ENCODE peak calls at places on chromosomes 13 and 19, in ten cellular contexts. One of them, this sample, is unnamed.

GRCh38 chr13:29436291-29436690 is 159.2 kb downstream of the SLC7A1 start:
- DNase-seq in neural crest cell: no peak
- DNase-seq in H9: no peak
- DNase-seq in omental fat pad: no peak
- DNase-seq in astrocyte of the spinal cord: peak
- DNase-seq in AG04450: no peak
- DNase-seq in Peyer's patch: no peak
- DNase-seq in stomach: no peak
- DNase-seq in H1: no peak
- DNase-seq in heart right ventricle: no peak
- DNase-seq in this sample: no peak

GRCh38 chr19:13100031-13100588 is 2.5 kb downstream of the LYL1 start:
- DNase-seq in neural crest cell: no peak
- DNase-seq in H9: no peak
- DNase-seq in omental fat pad: no peak
- DNase-seq in astrocyte of the spinal cord: no peak
- DNase-seq in AG04450: no peak
- DNase-seq in Peyer's patch: peak
- DNase-seq in stomach: no peak
- DNase-seq in H1: no peak
- DNase-seq in heart right ventricle: no peak
- DNase-seq in this sample: peak

GRCh38 chr19:16836115-16836905 is 7.1 kb downstream of the SIN3B start:
- DNase-seq in neural crest cell: no peak
- DNase-seq in H9: no peak
- DNase-seq in omental fat pad: no peak
- DNase-seq in astrocyte of the spinal cord: no peak
- DNase-seq in AG04450: no peak
- DNase-seq in Peyer's patch: peak
- DNase-seq in stomach: no peak
- DNase-seq in H1: no peak
- DNase-seq in heart right ventricle: no peak
- DNase-seq in this sample: peak

GRCh38 chr13:111482806-111483620 is 162.6 kb downstream of the TEX29 start:
- DNase-seq in neural crest cell: no peak
- DNase-seq in H9: no peak
- DNase-seq in omental fat pad: no peak
- DNase-seq in astrocyte of the spinal cord: no peak
- DNase-seq in AG04450: no peak
- DNase-seq in Peyer's patch: no peak
- DNase-seq in stomach: peak
- DNase-seq in H1: no peak
- DNase-seq in heart right ventricle: no peak
- DNase-seq in this sample: no peak

GRCh38 chr19:39409886-39410619 is 2.4 kb upstream of the PLEKHG2 start:
- DNase-seq in neural crest cell: no peak
- DNase-seq in H9: no peak
- DNase-seq in omental fat pad: no peak
- DNase-seq in astrocyte of the spinal cord: peak
- DNase-seq in AG04450: no peak
- DNase-seq in Peyer's patch: peak
- DNase-seq in stomach: peak
- DNase-seq in H1: peak
- DNase-seq in heart right ventricle: peak
- DNase-seq in this sample: peak

GRCh38 chr19:4730740-4731171 is 7.1 kb upstream of the DPP9 start:
- DNase-seq in neural crest cell: peak
- DNase-seq in H9: peak
- DNase-seq in omental fat pad: no peak
- DNase-seq in astrocyte of the spinal cord: no peak
- DNase-seq in AG04450: no peak
- DNase-seq in Peyer's patch: peak
- DNase-seq in stomach: no peak
- DNase-seq in H1: peak
- DNase-seq in heart right ventricle: peak
- DNase-seq in this sample: no peak

GRCh38 chr13:48817166-48817802 is 158.4 kb upstream of the FNDC3A start:
- DNase-seq in neural crest cell: no peak
- DNase-seq in H9: no peak
- DNase-seq in omental fat pad: no peak
- DNase-seq in astrocyte of the spinal cord: no peak
- DNase-seq in AG04450: no peak
- DNase-seq in Peyer's patch: no peak
- DNase-seq in stomach: no peak
- DNase-seq in H1: no peak
- DNase-seq in heart right ventricle: no peak
- DNase-seq in this sample: no peak

GRCh38 chr13:99087954-99088491 is 110.2 kb upstream of the DOCK9 start:
- DNase-seq in neural crest cell: no peak
- DNase-seq in H9: peak
- DNase-seq in omental fat pad: no peak
- DNase-seq in astrocyte of the spinal cord: no peak
- DNase-seq in AG04450: no peak
- DNase-seq in Peyer's patch: no peak
- DNase-seq in stomach: no peak
- DNase-seq in H1: no peak
- DNase-seq in heart right ventricle: no peak
- DNase-seq in this sample: no peak

GRCh38 chr19:7861619-7862412 is 12.4 kb downstream of the PRR36 start:
- DNase-seq in neural crest cell: no peak
- DNase-seq in H9: peak
- DNase-seq in omental fat pad: no peak
- DNase-seq in astrocyte of the spinal cord: no peak
- DNase-seq in AG04450: no peak
- DNase-seq in Peyer's patch: no peak
- DNase-seq in stomach: no peak
- DNase-seq in H1: no peak
- DNase-seq in heart right ventricle: no peak
- DNase-seq in this sample: no peak
- TF ChIP-seq CTCF in neural crest cell: peak
- TF ChIP-seq CTCF in H9: peak
- TF ChIP-seq CTCF in omental fat pad: no peak
- TF ChIP-seq CTCF in astrocyte of the spinal cord: peak
- TF ChIP-seq CTCF in AG04450: no peak
- TF ChIP-seq CTCF in Peyer's patch: no peak
- TF ChIP-seq CTCF in stomach: no peak
- TF ChIP-seq CTCF in H1: peak
- TF ChIP-seq CTCF in heart right ventricle: no peak
- TF ChIP-seq CTCF in this sample: no peak

DNA sequence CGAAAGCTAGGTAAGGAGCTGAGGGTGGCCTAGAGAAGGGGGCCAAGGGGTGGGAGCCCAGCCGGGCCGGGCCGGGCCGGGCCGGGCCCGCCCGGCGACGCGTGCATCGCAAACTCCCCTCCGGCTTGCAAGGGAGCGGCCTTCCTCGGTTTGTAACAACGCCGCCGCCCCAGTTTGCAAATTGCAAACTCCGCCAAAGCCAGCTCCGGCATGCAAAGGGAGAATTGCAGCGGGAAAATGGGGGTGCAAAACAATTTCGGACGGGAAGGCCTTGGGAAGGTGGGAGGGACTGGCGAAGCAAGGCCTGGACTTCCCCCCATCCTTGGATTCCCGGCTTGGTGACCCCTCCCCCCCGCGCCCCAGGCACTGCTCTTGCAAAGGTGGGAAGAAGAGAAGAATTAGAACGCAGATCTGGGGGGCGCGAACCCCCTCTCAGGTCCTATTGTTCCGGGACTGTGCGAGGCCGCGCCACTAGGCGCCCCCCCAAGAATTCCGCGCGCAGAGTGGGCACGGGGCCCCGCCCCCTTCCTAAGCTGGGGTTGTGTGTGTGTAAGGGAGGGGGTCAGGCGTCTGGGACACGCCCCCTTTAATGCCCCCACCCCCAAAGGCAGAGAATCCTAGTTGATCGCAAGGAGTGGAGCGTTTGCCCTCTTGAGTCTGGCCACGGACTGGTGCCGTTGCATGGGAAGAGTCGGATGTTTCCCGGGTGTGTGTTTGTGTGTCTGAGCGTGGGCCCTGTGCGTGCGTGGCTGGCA is 926 bp downstream of the PRR12 start:
- DNase-seq in neural crest cell: peak
- DNase-seq in H9: peak
- DNase-seq in omental fat pad: no peak
- DNase-seq in astrocyte of the spinal cord: peak
- DNase-seq in AG04450: no peak
- DNase-seq in Peyer's patch: peak
- DNase-seq in stomach: peak
- DNase-seq in H1: peak
- DNase-seq in heart right ventricle: peak
- DNase-seq in this sample: no peak
- TF ChIP-seq CTCF in neural crest cell: no peak
- TF ChIP-seq CTCF in H9: no peak
- TF ChIP-seq CTCF in omental fat pad: no peak
- TF ChIP-seq CTCF in astrocyte of the spinal cord: no peak
- TF ChIP-seq CTCF in AG04450: no peak
- TF ChIP-seq CTCF in Peyer's patch: no peak
- TF ChIP-seq CTCF in stomach: no peak
- TF ChIP-seq CTCF in H1: no peak
- TF ChIP-seq CTCF in heart right ventricle: no peak
- TF ChIP-seq CTCF in this sample: no peak

GRCh38 chr19:47518854-47519253 is 4.0 kb upstream of the NAPA start:
- DNase-seq in neural crest cell: no peak
- DNase-seq in H9: no peak
- DNase-seq in omental fat pad: no peak
- DNase-seq in astrocyte of the spinal cord: no peak
- DNase-seq in AG04450: no peak
- DNase-seq in Peyer's patch: no peak
- DNase-seq in stomach: no peak
- DNase-seq in H1: no peak
- DNase-seq in heart right ventricle: no peak
- DNase-seq in this sample: no peak

GRCh38 chr19:47520839-47521238 is 6.0 kb upstream of the NAPA start:
- DNase-seq in neural crest cell: no peak
- DNase-seq in H9: no peak
- DNase-seq in omental fat pad: no peak
- DNase-seq in astrocyte of the spinal cord: no peak
- DNase-seq in AG04450: no peak
- DNase-seq in Peyer's patch: no peak
- DNase-seq in stomach: no peak
- DNase-seq in H1: no peak
- DNase-seq in heart right ventricle: no peak
- DNase-seq in this sample: no peak

GRCh38 chr19:47520343-47520806 is 5.5 kb upstream of the NAPA start:
- DNase-seq in neural crest cell: no peak
- DNase-seq in H9: no peak
- DNase-seq in omental fat pad: no peak
- DNase-seq in astrocyte of the spinal cord: no peak
- DNase-seq in AG04450: no peak
- DNase-seq in Peyer's patch: no peak
- DNase-seq in stomach: no peak
- DNase-seq in H1: no peak
- DNase-seq in heart right ventricle: no peak
- DNase-seq in this sample: no peak

GRCh38 chr19:47523473-47523872 is 8.6 kb upstream of the NAPA start:
- DNase-seq in neural crest cell: no peak
- DNase-seq in H9: no peak
- DNase-seq in omental fat pad: no peak
- DNase-seq in astrocyte of the spinal cord: no peak
- DNase-seq in AG04450: no peak
- DNase-seq in Peyer's patch: no peak
- DNase-seq in stomach: no peak
- DNase-seq in H1: no peak
- DNase-seq in heart right ventricle: no peak
- DNase-seq in this sample: no peak

GRCh38 chr19:47521473-47522180 is 6.8 kb upstream of the NAPA start:
- DNase-seq in neural crest cell: no peak
- DNase-seq in H9: no peak
- DNase-seq in omental fat pad: no peak
- DNase-seq in astrocyte of the spinal cord: no peak
- DNase-seq in AG04450: no peak
- DNase-seq in Peyer's patch: no peak
- DNase-seq in stomach: no peak
- DNase-seq in H1: no peak
- DNase-seq in heart right ventricle: no peak
- DNase-seq in this sample: no peak
- TF ChIP-seq CTCF in neural crest cell: no peak
- TF ChIP-seq CTCF in H9: no peak
- TF ChIP-seq CTCF in omental fat pad: no peak
- TF ChIP-seq CTCF in astrocyte of the spinal cord: no peak
- TF ChIP-seq CTCF in AG04450: no peak
- TF ChIP-seq CTCF in Peyer's patch: no peak
- TF ChIP-seq CTCF in stomach: no peak
- TF ChIP-seq CTCF in H1: no peak
- TF ChIP-seq CTCF in heart right ventricle: peak
- TF ChIP-seq CTCF in this sample: no peak

GRCh38 chr19:7535993-7536685 is 622 bp downstream of the PNPLA6 start:
- DNase-seq in neural crest cell: no peak
- DNase-seq in H9: peak
- DNase-seq in omental fat pad: no peak
- DNase-seq in astrocyte of the spinal cord: no peak
- DNase-seq in AG04450: no peak
- DNase-seq in Peyer's patch: no peak
- DNase-seq in stomach: no peak
- DNase-seq in H1: no peak
- DNase-seq in heart right ventricle: no peak
- DNase-seq in this sample: no peak

GRCh38 chr19:7533281-7533819 is 2.2 kb upstream of the PNPLA6 start:
- DNase-seq in neural crest cell: no peak
- DNase-seq in H9: peak
- DNase-seq in omental fat pad: no peak
- DNase-seq in astrocyte of the spinal cord: peak
- DNase-seq in AG04450: no peak
- DNase-seq in Peyer's patch: no peak
- DNase-seq in stomach: peak
- DNase-seq in H1: peak
- DNase-seq in heart right ventricle: peak
- DNase-seq in this sample: no peak

GRCh38 chr19:7535035-7535992 is at the start of gene PNPLA6:
- DNase-seq in neural crest cell: peak
- DNase-seq in H9: peak
- DNase-seq in omental fat pad: peak
- DNase-seq in astrocyte of the spinal cord: peak
- DNase-seq in AG04450: peak
- DNase-seq in Peyer's patch: peak
- DNase-seq in stomach: peak
- DNase-seq in H1: peak
- DNase-seq in heart right ventricle: peak
- DNase-seq in this sample: peak

GRCh38 chr19:7533925-7534480 is 1.5 kb upstream of the PNPLA6 start:
- DNase-seq in neural crest cell: peak
- DNase-seq in H9: peak
- DNase-seq in omental fat pad: no peak
- DNase-seq in astrocyte of the spinal cord: peak
- DNase-seq in AG04450: peak
- DNase-seq in Peyer's patch: peak
- DNase-seq in stomach: peak
- DNase-seq in H1: peak
- DNase-seq in heart right ventricle: peak
- DNase-seq in this sample: peak

DNA sequence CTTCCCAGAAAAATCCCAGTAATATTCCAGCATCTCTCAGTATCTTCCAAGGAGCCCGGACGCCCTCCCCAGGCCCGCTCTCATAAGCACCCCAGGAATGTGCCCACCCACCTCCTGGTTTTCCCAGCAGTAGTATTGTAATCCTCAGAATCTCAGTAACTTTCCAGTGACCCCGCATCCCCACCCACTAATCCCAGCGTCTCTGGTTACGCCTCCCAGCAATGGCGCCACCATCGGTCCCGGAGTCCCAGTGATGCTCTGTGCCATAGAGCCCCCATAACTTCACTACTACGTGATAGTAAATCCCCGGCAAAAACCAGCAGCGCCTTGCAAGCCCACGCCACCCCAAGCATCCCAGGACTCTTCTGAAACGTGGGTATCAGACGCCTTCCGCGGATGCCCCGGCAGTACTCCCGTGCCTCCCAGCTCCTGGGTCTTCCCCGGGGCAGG is 961 bp upstream of the PNPLA6 start:
- DNase-seq in neural crest cell: peak
- DNase-seq in H9: peak
- DNase-seq in omental fat pad: peak
- DNase-seq in astrocyte of the spinal cord: peak
- DNase-seq in AG04450: peak
- DNase-seq in Peyer's patch: peak
- DNase-seq in stomach: peak
- DNase-seq in H1: peak
- DNase-seq in heart right ventricle: no peak
- DNase-seq in this sample: no peak
- TF ChIP-seq CTCF in neural crest cell: no peak
- TF ChIP-seq CTCF in H9: no peak
- TF ChIP-seq CTCF in omental fat pad: no peak
- TF ChIP-seq CTCF in astrocyte of the spinal cord: peak
- TF ChIP-seq CTCF in AG04450: peak
- TF ChIP-seq CTCF in Peyer's patch: peak
- TF ChIP-seq CTCF in stomach: no peak
- TF ChIP-seq CTCF in H1: no peak
- TF ChIP-seq CTCF in heart right ventricle: no peak
- TF ChIP-seq CTCF in this sample: no peak

This sample was measured in CD14-positive monocyte.